ENCODE peak calls at places on chromosome 20, in four cellular contexts. E is PC-9, K is tibial artery, Z is BE2C. T is an unnamed sample.

GRCh38 chr20:7497985-7498384 is 442.3 kb downstream of the HAO1 start:
- DNase-seq in E (peak), K (no peak), Z (no peak), T (no peak)

GRCh38 chr20:1415667-1416468 is 23.0 kb upstream of the FKBP1A start:
- DNase-seq in Z (no peak), E (peak), K (no peak), T (no peak)

GRCh38 chr20:35009665-35010328 is 54.1 kb downstream of the MYH7B start:
- DNase-seq in E (no peak), Z (no peak), K (peak), T (no peak)

GRCh38 chr20:1702288-1702687 is 44.7 kb upstream of the SIRPG start:
- DNase-seq in K (no peak), Z (no peak), E (no peak), T (no peak)

GRCh38 chr20:57195023-57195758 is 71.2 kb downstream of the BMP7 start:
- DNase-seq in E (no peak), Z (no peak), K (no peak), T (no peak)

GRCh38 chr20:58921564-58921963 is 59.5 kb upstream of the NELFCD start:
- DNase-seq in Z (peak), E (no peak), K (no peak), T (no peak)

GRCh38 chr20:15846446-15846845 is 726.8 kb downstream of the KIF16B start:
- DNase-seq in K (no peak), E (no peak), Z (no peak), T (no peak)

GRCh38 chr20:47357296-47358051 is 975 bp upstream of the ZMYND8 start:
- DNase-seq in Z (peak), K (peak), E (peak), T (peak)

GRCh38 chr20:63963348-63963741 is 6.4 kb downstream of the ZNF512B start:
- DNase-seq in E (no peak), Z (no peak), K (no peak), T (no peak)

GRCh38 chr20:47818466-47818865 is 33.2 kb upstream of the SULF2 start:
- DNase-seq in E (no peak), Z (no peak), K (no peak), T (no peak)

GRCh38 chr20:48169650-48170049 is 384.4 kb upstream of the SULF2 start:
- DNase-seq in E (no peak), Z (no peak), K (no peak), T (no peak)

GRCh38 chr20:55095745-55096450 is 620.5 kb downstream of the DOK5 start:
- DNase-seq in Z (no peak), K (no peak), E (no peak), T (no peak)

GRCh38 chr20:5947276-5947675 is 3.1 kb downstream of the TRMT6 start:
- DNase-seq in Z (no peak), K (no peak), E (no peak), T (no peak)

GRCh38 chr20:34017610-34018009 is 23.9 kb downstream of the RALY start:
- DNase-seq in Z (no peak), K (no peak), E (no peak), T (no peak)

GRCh38 chr20:60512436-60512835 is 554.2 kb downstream of the CDH26 start:
- DNase-seq in K (no peak), Z (no peak), E (no peak), T (no peak)
- TF ChIP-seq CTCF in K (no peak), Z (no peak), E (no peak), T (no peak)

GRCh38 chr20:50339196-50339901 is 148.7 kb downstream of the CEBPB start:
- DNase-seq in E (no peak), K (no peak), Z (peak), T (no peak)

GRCh38 chr20:50336631-50337030 is 146.0 kb downstream of the CEBPB start:
- DNase-seq in E (no peak), K (no peak), Z (no peak), T (no peak)

GRCh38 chr20:50337521-50338466 is 147.2 kb downstream of the CEBPB start:
- DNase-seq in Z (no peak), K (no peak), E (no peak), T (no peak)

GRCh38 chr20:50340586-50340985 is 150.0 kb downstream of the CEBPB start:
- DNase-seq in Z (no peak), E (no peak), K (no peak), T (no peak)

GRCh38 chr20:50338479-50339195 is 148.0 kb downstream of the CEBPB start:
- DNase-seq in K (no peak), Z (no peak), E (no peak), T (no peak)
- TF ChIP-seq CTCF in K (no peak), Z (no peak), E (no peak), T (no peak)

GRCh38 chr20:11178946-11179654 is 505.3 kb upstream of the JAG1 start:
- DNase-seq in E (peak), Z (no peak), K (no peak), T (no peak)
- TF ChIP-seq CTCF in E (no peak), Z (no peak), K (no peak), T (no peak)

GRCh38 chr20:62353289-62354030 is 13.7 kb downstream of the LAMA5 start:
- DNase-seq in K (no peak), Z (no peak), E (no peak), T (no peak)
- TF ChIP-seq CTCF in K (no peak), Z (no peak), E (no peak), T (no peak)

DNA sequence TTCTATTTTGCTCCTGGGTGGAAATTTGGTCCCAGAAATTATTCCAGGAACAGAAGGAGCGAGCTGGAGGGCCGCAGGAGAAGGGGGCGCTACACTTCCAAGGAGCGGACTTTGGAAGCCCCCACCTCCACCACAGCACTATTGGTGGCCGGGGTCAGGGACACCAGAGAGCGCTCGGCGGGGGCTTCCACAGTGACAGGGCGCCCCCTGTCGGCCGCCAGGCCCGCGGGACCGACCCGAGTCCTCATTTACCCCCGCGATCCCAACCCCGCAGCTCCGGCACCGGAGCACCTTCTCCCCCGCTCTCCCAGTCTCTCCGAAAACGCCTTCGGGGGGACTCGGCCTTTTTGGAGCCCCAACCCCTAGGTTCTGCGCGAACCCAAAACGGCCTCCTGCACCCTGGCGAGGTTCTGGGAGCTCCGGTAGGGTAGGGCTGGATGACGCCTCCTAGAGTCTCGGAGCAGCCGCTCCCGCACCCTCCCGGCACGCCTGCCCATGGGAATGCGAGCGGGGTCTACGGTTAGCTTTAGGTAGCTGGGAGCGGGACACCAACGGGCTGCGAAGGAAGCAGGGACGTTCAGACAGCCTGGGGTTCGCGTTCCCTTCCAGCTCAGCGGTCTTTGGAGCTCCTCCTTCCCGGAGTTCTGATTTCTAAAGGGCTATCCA is 2.4 kb upstream of the FOXA2 start:
- DNase-seq in E (no peak), Z (peak), K (no peak), T (peak)
- TF ChIP-seq CTCF in E (peak), Z (peak), K (peak), T (peak)